ENCODE peak calls at places on chromosome 12, in four cellular contexts. Z, T, J and L are unnamed samples.

GRCh38 chr12:109695420-109695819 is 18.2 kb upstream of the FAM222A start:
- DNase-seq in Z (no peak), T (no peak), J (no peak), L (no peak)

GRCh38 chr12:77644915-77645605 is 185.6 kb upstream of the NAV3 start:
- DNase-seq in Z (no peak), J (no peak), T (no peak), L (no peak)

GRCh38 chr12:123559468-123559867 is 24.9 kb upstream of the TMED2 start:
- DNase-seq in J (no peak), Z (peak; percentile 43), T (no peak), L (no peak)

GRCh38 chr12:6965714-6966113 is 4.8 kb downstream of the PHB2 start:
- DNase-seq in T (no peak), Z (no peak), J (no peak), L (no peak)

GRCh38 chr12:76685246-76685678 is 78.7 kb upstream of the ZDHHC17 start:
- DNase-seq in Z (no peak), J (no peak), T (no peak), L (no peak)

GRCh38 chr12:112148031-112148513 is 22.7 kb downstream of the TRAFD1 start:
- DNase-seq in T (no peak), J (peak; percentile 80), Z (no peak), L (no peak)

GRCh38 chr12:2152134-2152533 is 99.3 kb downstream of the CACNA1C start:
- DNase-seq in Z (no peak), J (no peak), T (no peak), L (no peak)

GRCh38 chr12:65878540-65878939 is 54.3 kb downstream of the HMGA2 start:
- DNase-seq in J (peak; percentile 85), Z (no peak), T (no peak), L (no peak)

GRCh38 chr12:64733857-64734256 is 25.3 kb downstream of the GNS start:
- DNase-seq in J (peak; percentile 90), Z (no peak), T (no peak), L (peak; percentile 23)

GRCh38 chr12:53186745-53187144 is 6.0 kb upstream of the CSAD start:
- DNase-seq in T (no peak), Z (no peak), J (no peak), L (no peak)

GRCh38 chr12:53190108-53190729 is 9.5 kb upstream of the CSAD start:
- DNase-seq in T (no peak), Z (no peak), J (no peak), L (peak; percentile 23)

GRCh38 chr12:53185582-53186153 is 4.9 kb upstream of the CSAD start:
- DNase-seq in J (no peak), Z (no peak), T (no peak), L (no peak)

GRCh38 chr12:53184828-53185227 is 4.1 kb upstream of the CSAD start:
- DNase-seq in J (no peak), Z (no peak), T (no peak), L (no peak)

DNA sequence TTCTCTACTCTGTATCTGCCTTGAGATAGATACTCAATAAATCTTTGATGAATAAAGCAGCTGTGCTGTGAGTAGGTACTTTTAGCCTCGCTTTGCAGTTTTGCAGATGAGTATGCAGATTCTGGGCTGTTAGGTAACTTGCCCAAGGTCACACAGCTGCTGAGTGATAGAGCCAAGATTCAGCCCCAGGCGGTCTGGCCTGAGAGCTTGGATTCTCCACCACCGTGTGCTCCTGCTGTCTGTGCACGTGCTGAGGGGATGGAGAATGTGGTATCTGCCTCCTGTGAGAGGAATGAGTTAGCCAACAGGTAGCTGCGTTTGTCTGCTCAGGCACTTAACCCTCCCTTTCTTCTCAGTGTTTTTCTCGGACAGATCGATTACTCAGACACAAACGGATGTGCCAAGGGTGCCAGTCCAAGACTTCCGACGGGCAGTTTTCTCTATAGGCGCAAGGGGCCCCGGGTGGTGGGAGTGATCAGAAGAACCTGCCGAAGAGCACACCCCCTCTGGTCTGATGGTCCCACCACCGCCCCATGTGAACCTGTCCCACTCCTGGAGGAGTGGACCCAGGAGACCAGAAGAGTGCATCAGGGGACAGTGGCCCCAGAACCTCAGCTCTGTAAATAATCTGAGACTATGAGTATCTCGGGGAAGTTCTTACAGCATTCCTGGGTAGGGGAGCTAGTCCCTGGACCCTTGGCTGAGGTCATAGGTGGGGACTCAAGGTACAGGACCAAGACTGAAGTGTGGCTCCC is 6.6 kb upstream of the CSAD start:
- DNase-seq in J (no peak), Z (no peak), T (no peak), L (no peak)
- H3K36me3 ChIP-seq in J (peaks cover 45% of the 10 kb centered on the region), Z (peaks cover 91% of the 10 kb centered on the region), T (peaks cover 47% of the 10 kb centered on the region), L (peaks cover 46% of the 10 kb centered on the region)

GRCh38 chr12:422526-422925 is 21.1 kb downstream of the CCDC77 start:
- DNase-seq in Z (no peak), J (no peak), T (no peak), L (no peak)
- H3K36me3 ChIP-seq in Z (peaks cover 49% of the 10 kb centered on the region), J (peaks cover 8% of the 10 kb centered on the region), T (peaks cover 18% of the 10 kb centered on the region), L (peaks cover 16% of the 10 kb centered on the region)

DNA sequence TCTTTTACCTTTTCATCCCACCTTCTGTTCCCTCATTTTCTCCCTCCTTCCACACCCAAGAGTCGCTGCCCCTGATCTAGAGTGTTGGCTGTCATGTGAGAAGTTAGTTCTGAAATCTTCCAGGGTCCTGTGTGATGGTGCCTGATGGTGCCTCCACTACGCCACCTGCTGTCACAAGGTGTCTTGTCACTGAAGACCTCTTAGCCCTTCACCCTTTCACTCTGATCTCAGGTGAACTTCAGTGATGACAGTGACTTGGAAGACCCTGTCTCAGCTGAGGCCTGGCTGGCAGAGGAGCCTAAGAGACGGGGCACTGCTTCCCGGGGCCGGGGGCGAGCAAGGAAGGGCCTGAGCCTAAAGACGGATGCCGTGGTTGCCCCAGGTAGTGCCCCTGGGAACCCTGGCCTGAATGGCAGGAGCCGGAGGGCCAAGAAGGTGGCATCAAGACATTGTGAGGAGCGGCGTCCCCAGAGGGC is 7.6 kb upstream of the PFDN5 start:
- DNase-seq in J (peak; percentile 40), T (peak; percentile 64), Z (peak; percentile 65), L (no peak)
- H3K36me3 ChIP-seq in J (no peaks in the 10 kb centered on the region), T (no peaks in the 10 kb centered on the region), Z (peaks cover 19% of the 10 kb centered on the region), L (peaks cover 56% of the 10 kb centered on the region)

DNA sequence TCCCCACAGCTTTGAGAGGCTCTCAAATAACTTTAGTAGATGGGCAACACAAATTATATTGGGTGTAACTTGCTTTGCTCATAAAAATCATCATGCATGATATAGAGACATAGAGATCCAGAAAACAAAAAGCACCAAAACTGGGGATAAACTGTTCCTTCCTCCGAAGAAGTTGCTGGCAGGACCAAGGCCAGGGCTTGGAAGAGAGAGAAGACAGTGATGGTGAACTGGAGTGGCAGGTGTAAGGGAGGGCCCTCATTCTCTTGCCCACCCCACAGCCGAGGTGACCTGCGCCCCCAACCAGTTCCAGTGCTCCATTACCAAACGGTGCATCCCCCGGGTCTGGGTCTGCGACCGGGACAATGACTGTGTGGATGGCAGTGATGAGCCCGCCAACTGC is 15.4 kb upstream of the NXPH4 start:
- DNase-seq in Z (no peak), J (no peak), T (no peak), L (no peak)
- H3K36me3 ChIP-seq in Z (peaks cover 100% of the 10 kb centered on the region), J (no peaks in the 10 kb centered on the region), T (peaks cover 83% of the 10 kb centered on the region), L (no peaks in the 10 kb centered on the region)

DNA sequence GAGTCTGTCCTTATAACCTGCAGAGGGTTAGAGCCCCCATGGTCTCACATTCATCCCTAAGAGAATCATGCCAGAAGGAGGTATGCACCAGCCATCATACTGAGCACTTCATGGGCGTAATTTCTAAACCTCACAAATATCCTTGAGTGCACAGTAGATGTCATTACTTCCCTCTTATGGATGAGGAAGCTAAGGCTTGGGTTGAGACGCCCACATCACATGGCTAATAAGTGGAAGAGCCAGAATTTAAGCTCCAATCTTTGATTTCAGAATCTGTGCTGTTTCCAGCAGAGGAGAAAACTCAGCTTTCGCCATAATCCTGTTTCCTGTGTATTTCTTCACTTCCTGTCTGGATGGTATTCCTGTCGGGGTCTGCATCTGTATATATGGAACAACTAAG is 5.0 kb downstream of the ISCU start:
- DNase-seq in J (no peak), Z (no peak), T (peak; percentile 28), L (no peak)
- H3K36me3 ChIP-seq in J (peaks cover 31% of the 10 kb centered on the region), Z (peaks cover 63% of the 10 kb centered on the region), T (peaks cover 30% of the 10 kb centered on the region), L (peaks cover 38% of the 10 kb centered on the region)

GRCh38 chr12:121246893-121247557 is 37.1 kb downstream of the P2RX4 start:
- DNase-seq in J (no peak), Z (no peak), T (no peak), L (no peak)
- H3K36me3 ChIP-seq in J (no peaks in the 10 kb centered on the region), Z (peaks cover 98% of the 10 kb centered on the region), T (peaks cover 55% of the 10 kb centered on the region), L (peaks cover 18% of the 10 kb centered on the region)

GRCh38 chr12:16021666-16022065 is 110.5 kb downstream of the DERA start:
- DNase-seq in T (no peak), Z (no peak), J (no peak), L (no peak)
- H3K36me3 ChIP-seq in T (peaks cover 3% of the 10 kb centered on the region), Z (peaks cover 6% of the 10 kb centered on the region), J (no peaks in the 10 kb centered on the region), L (no peaks in the 10 kb centered on the region)

DNA sequence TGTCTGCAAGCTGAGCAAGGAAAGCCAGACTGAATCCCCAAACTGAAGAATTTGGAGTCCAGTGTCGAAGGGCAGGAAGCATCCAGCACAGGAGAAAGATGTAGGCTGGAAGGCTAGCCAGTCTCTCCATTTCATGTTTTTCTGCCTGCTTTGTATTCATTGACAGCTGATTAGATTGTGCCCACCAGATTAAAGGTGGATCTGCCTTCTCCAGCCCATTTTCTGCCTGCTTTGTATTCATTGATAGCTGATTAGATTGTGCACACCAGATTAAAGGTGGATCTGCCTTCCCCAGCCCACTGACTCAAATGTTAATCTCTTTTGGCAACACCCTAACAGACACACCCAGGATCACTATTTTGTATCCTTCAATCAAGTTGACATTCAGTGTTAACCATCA is 85.3 kb downstream of the PLBD1 start:
- DNase-seq in J (no peak), T (no peak), Z (no peak), L (no peak)
- H3K36me3 ChIP-seq in J (peaks cover 30% of the 10 kb centered on the region), T (peaks cover 35% of the 10 kb centered on the region), Z (peaks cover 98% of the 10 kb centered on the region), L (peaks cover 3% of the 10 kb centered on the region)

DNA sequence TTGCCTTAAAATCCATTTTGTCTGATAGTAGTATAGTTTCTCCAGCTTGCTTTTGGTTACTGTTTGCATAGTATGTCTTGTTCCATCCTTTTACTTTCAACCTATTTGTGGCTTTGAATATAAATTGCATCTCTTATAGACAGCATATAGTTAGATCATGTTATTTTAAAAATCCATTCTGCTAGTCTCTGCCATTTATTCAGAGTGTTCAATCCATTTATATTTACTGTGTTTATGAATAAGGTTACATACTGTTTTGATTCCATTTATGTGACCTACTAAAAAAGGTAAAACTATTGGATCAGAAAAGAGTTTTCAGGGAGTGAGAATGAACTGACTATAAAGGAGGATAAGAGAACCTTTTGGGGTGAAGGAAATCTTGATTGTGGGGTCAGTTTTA is 29.6 kb upstream of the VPS33A start:
- DNase-seq in T (no peak), J (no peak), Z (no peak), L (no peak)
- H3K36me3 ChIP-seq in T (peaks cover 10% of the 10 kb centered on the region), J (no peaks in the 10 kb centered on the region), Z (peaks cover 86% of the 10 kb centered on the region), L (no peaks in the 10 kb centered on the region)